ENCODE peak calls at places on chromosomes 5 and 9, in seven cellular contexts. One of them, this sample, is unnamed.

GRCh38 chr9:21933281-21933680 is 60.9 kb downstream of the CDKN2A start:
- DNase-seq in Peyer's patch: no peak
- DNase-seq in thyroid gland: no peak
- DNase-seq in PC-3: no peak
- DNase-seq in fibroblast of the aortic adventitia: no peak
- DNase-seq in fibroblast of villous mesenchyme: no peak
- DNase-seq in AG04449: no peak
- DNase-seq in this sample: peak

GRCh38 chr5:10009802-10010201 is 239.9 kb downstream of the ATPSCKMT start:
- DNase-seq in Peyer's patch: no peak
- DNase-seq in thyroid gland: no peak
- DNase-seq in PC-3: peak
- DNase-seq in fibroblast of the aortic adventitia: no peak
- DNase-seq in fibroblast of villous mesenchyme: no peak
- DNase-seq in AG04449: no peak
- DNase-seq in this sample: no peak

GRCh38 chr9:130328349-130328801 is 62.8 kb downstream of the HMCN2 start:
- DNase-seq in Peyer's patch: peak
- DNase-seq in thyroid gland: no peak
- DNase-seq in PC-3: no peak
- DNase-seq in fibroblast of the aortic adventitia: peak
- DNase-seq in fibroblast of villous mesenchyme: peak
- DNase-seq in AG04449: no peak
- DNase-seq in this sample: peak

GRCh38 chr5:61167382-61167781 is 5.1 kb upstream of the SMIM15 start:
- DNase-seq in Peyer's patch: no peak
- DNase-seq in thyroid gland: peak
- DNase-seq in PC-3: peak
- DNase-seq in fibroblast of the aortic adventitia: peak
- DNase-seq in fibroblast of villous mesenchyme: peak
- DNase-seq in AG04449: no peak
- DNase-seq in this sample: peak

GRCh38 chr9:136303825-136304416 is at the start of gene CCDC187:
- DNase-seq in Peyer's patch: no peak
- DNase-seq in thyroid gland: no peak
- DNase-seq in PC-3: no peak
- DNase-seq in fibroblast of the aortic adventitia: no peak
- DNase-seq in fibroblast of villous mesenchyme: no peak
- DNase-seq in AG04449: no peak
- DNase-seq in this sample: no peak

GRCh38 chr9:37034320-37034937 is 361 bp upstream of the PAX5 start:
- DNase-seq in Peyer's patch: peak
- DNase-seq in thyroid gland: no peak
- DNase-seq in PC-3: peak
- DNase-seq in fibroblast of the aortic adventitia: no peak
- DNase-seq in fibroblast of villous mesenchyme: no peak
- DNase-seq in AG04449: no peak
- DNase-seq in this sample: peak

GRCh38 chr5:168984135-168984675 is 316.7 kb downstream of the SLIT3 start:
- DNase-seq in Peyer's patch: no peak
- DNase-seq in thyroid gland: no peak
- DNase-seq in PC-3: no peak
- DNase-seq in fibroblast of the aortic adventitia: no peak
- DNase-seq in fibroblast of villous mesenchyme: no peak
- DNase-seq in AG04449: no peak
- DNase-seq in this sample: no peak

GRCh38 chr5:107381189-107381856 is 289.4 kb downstream of the EFNA5 start:
- DNase-seq in Peyer's patch: no peak
- DNase-seq in thyroid gland: no peak
- DNase-seq in PC-3: peak
- DNase-seq in fibroblast of the aortic adventitia: peak
- DNase-seq in fibroblast of villous mesenchyme: peak
- DNase-seq in AG04449: peak
- DNase-seq in this sample: peak

GRCh38 chr5:14472986-14473567 is 108.5 kb upstream of the OTULINL start:
- DNase-seq in Peyer's patch: no peak
- DNase-seq in thyroid gland: no peak
- DNase-seq in PC-3: no peak
- DNase-seq in fibroblast of the aortic adventitia: peak
- DNase-seq in fibroblast of villous mesenchyme: no peak
- DNase-seq in AG04449: no peak
- DNase-seq in this sample: no peak

GRCh38 chr5:34538026-34538672 is 118.0 kb upstream of the RAI14 start:
- DNase-seq in Peyer's patch: no peak
- DNase-seq in thyroid gland: no peak
- DNase-seq in PC-3: peak
- DNase-seq in fibroblast of the aortic adventitia: peak
- DNase-seq in fibroblast of villous mesenchyme: peak
- DNase-seq in AG04449: no peak
- DNase-seq in this sample: peak

GRCh38 chr5:171420429-171421231 is 1.2 kb downstream of the FGF18 start:
- DNase-seq in Peyer's patch: peak
- DNase-seq in thyroid gland: peak
- DNase-seq in PC-3: peak
- DNase-seq in fibroblast of the aortic adventitia: peak
- DNase-seq in fibroblast of villous mesenchyme: peak
- DNase-seq in AG04449: peak
- DNase-seq in this sample: peak

GRCh38 chr5:41856644-41857491 is 13.4 kb downstream of the OXCT1 start:
- DNase-seq in Peyer's patch: peak
- DNase-seq in thyroid gland: peak
- DNase-seq in PC-3: peak
- DNase-seq in fibroblast of the aortic adventitia: peak
- DNase-seq in fibroblast of villous mesenchyme: peak
- DNase-seq in AG04449: no peak
- DNase-seq in this sample: peak

GRCh38 chr9:69476797-69477196 is 151.8 kb downstream of the ENTREP1 start:
- DNase-seq in Peyer's patch: no peak
- DNase-seq in thyroid gland: no peak
- DNase-seq in PC-3: no peak
- DNase-seq in fibroblast of the aortic adventitia: no peak
- DNase-seq in fibroblast of villous mesenchyme: no peak
- DNase-seq in AG04449: no peak
- DNase-seq in this sample: no peak

GRCh38 chr5:78341445-78341844 is 19.0 kb upstream of the SCAMP1 start:
- DNase-seq in Peyer's patch: no peak
- DNase-seq in thyroid gland: no peak
- DNase-seq in PC-3: no peak
- DNase-seq in fibroblast of the aortic adventitia: no peak
- DNase-seq in fibroblast of villous mesenchyme: no peak
- DNase-seq in AG04449: no peak
- DNase-seq in this sample: no peak

GRCh38 chr5:178483620-178484019 is 106.6 kb downstream of the COL23A1 start:
- DNase-seq in Peyer's patch: peak
- DNase-seq in thyroid gland: no peak
- DNase-seq in PC-3: no peak
- DNase-seq in fibroblast of the aortic adventitia: no peak
- DNase-seq in fibroblast of villous mesenchyme: no peak
- DNase-seq in AG04449: no peak
- DNase-seq in this sample: no peak

GRCh38 chr5:72427016-72427415 is 80.2 kb downstream of the ZNF366 start:
- DNase-seq in Peyer's patch: no peak
- DNase-seq in thyroid gland: no peak
- DNase-seq in PC-3: no peak
- DNase-seq in fibroblast of the aortic adventitia: no peak
- DNase-seq in fibroblast of villous mesenchyme: no peak
- DNase-seq in AG04449: no peak
- DNase-seq in this sample: no peak

GRCh38 chr5:58188287-58188651 is 271.6 kb downstream of the PLK2 start:
- DNase-seq in Peyer's patch: no peak
- DNase-seq in thyroid gland: peak
- DNase-seq in PC-3: peak
- DNase-seq in fibroblast of the aortic adventitia: peak
- DNase-seq in fibroblast of villous mesenchyme: peak
- DNase-seq in AG04449: peak
- DNase-seq in this sample: peak
- TF ChIP-seq CTCF in Peyer's patch: no peak
- TF ChIP-seq CTCF in thyroid gland: no peak
- TF ChIP-seq CTCF in PC-3: peak
- TF ChIP-seq CTCF in fibroblast of the aortic adventitia: peak
- TF ChIP-seq CTCF in fibroblast of villous mesenchyme: no peak
- TF ChIP-seq CTCF in AG04449: no peak
- TF ChIP-seq CTCF in this sample: no peak

GRCh38 chr5:16505140-16505891 is 39.7 kb upstream of the ZNF622 start:
- DNase-seq in Peyer's patch: no peak
- DNase-seq in thyroid gland: no peak
- DNase-seq in PC-3: no peak
- DNase-seq in fibroblast of the aortic adventitia: no peak
- DNase-seq in fibroblast of villous mesenchyme: no peak
- DNase-seq in AG04449: no peak
- DNase-seq in this sample: no peak
- H3K4me3 ChIP-seq in Peyer's patch: no peak
- H3K4me3 ChIP-seq in thyroid gland: no peak
- H3K4me3 ChIP-seq in PC-3: no peak
- H3K4me3 ChIP-seq in fibroblast of the aortic adventitia: no peak
- H3K4me3 ChIP-seq in fibroblast of villous mesenchyme: no peak
- H3K4me3 ChIP-seq in AG04449: no peak
- H3K4me3 ChIP-seq in this sample: no peak

GRCh38 chr5:16666140-16666860 is 49.5 kb upstream of the RETREG1 start:
- DNase-seq in Peyer's patch: no peak
- DNase-seq in thyroid gland: no peak
- DNase-seq in PC-3: no peak
- DNase-seq in fibroblast of the aortic adventitia: no peak
- DNase-seq in fibroblast of villous mesenchyme: no peak
- DNase-seq in AG04449: no peak
- DNase-seq in this sample: no peak

GRCh38 chr5:16665611-16666010 is 48.8 kb upstream of the RETREG1 start:
- DNase-seq in Peyer's patch: no peak
- DNase-seq in thyroid gland: no peak
- DNase-seq in PC-3: no peak
- DNase-seq in fibroblast of the aortic adventitia: peak
- DNase-seq in fibroblast of villous mesenchyme: peak
- DNase-seq in AG04449: no peak
- DNase-seq in this sample: no peak

GRCh38 chr5:16668194-16668593 is 51.4 kb upstream of the RETREG1 start:
- DNase-seq in Peyer's patch: no peak
- DNase-seq in thyroid gland: no peak
- DNase-seq in PC-3: no peak
- DNase-seq in fibroblast of the aortic adventitia: no peak
- DNase-seq in fibroblast of villous mesenchyme: no peak
- DNase-seq in AG04449: no peak
- DNase-seq in this sample: no peak

GRCh38 chr5:16664368-16664767 is 47.6 kb upstream of the RETREG1 start:
- DNase-seq in Peyer's patch: no peak
- DNase-seq in thyroid gland: no peak
- DNase-seq in PC-3: no peak
- DNase-seq in fibroblast of the aortic adventitia: no peak
- DNase-seq in fibroblast of villous mesenchyme: no peak
- DNase-seq in AG04449: no peak
- DNase-seq in this sample: no peak

DNA sequence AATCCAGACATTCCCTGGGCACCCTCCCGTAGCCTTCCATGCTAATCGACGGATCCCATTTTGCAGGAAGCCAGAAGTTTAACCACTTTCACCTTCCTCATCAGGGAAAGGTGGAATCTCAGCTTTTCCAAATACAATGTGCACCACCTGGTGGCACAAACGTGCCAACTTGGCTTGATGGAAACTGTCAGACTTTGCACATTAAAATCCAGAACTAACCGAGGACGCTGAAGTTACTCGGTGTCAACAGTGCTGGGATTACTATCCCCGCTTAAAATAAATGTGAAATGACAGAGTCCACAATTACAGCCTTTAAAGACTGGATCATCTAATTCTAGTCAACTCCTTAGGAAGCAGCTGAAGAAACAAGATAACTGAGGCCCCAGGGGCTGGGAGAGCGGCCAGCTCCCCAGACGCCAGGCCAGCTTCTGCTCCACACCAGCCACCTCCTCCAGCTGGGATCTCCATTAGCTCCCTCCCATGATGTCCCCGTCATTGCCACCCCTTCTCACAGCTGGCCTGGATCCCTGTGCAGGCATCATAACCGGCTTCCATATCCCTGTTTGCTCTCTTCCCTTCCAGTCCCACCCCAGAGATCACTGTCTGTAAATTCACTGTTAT is 50.2 kb upstream of the RETREG1 start:
- DNase-seq in Peyer's patch: no peak
- DNase-seq in thyroid gland: no peak
- DNase-seq in PC-3: peak
- DNase-seq in fibroblast of the aortic adventitia: peak
- DNase-seq in fibroblast of villous mesenchyme: peak
- DNase-seq in AG04449: no peak
- DNase-seq in this sample: no peak
- TF ChIP-seq CTCF in Peyer's patch: no peak
- TF ChIP-seq CTCF in thyroid gland: no peak
- TF ChIP-seq CTCF in PC-3: peak
- TF ChIP-seq CTCF in fibroblast of the aortic adventitia: peak
- TF ChIP-seq CTCF in fibroblast of villous mesenchyme: peak
- TF ChIP-seq CTCF in AG04449: no peak
- TF ChIP-seq CTCF in this sample: peak

GRCh38 chr5:35926389-35927051 is 11.9 kb downstream of the CAPSL start:
- DNase-seq in Peyer's patch: peak
- DNase-seq in thyroid gland: peak
- DNase-seq in PC-3: peak
- DNase-seq in fibroblast of the aortic adventitia: peak
- DNase-seq in fibroblast of villous mesenchyme: peak
- DNase-seq in AG04449: no peak
- DNase-seq in this sample: peak
- H3K4me3 ChIP-seq in Peyer's patch: no peak
- H3K4me3 ChIP-seq in thyroid gland: no peak
- H3K4me3 ChIP-seq in PC-3: peak
- H3K4me3 ChIP-seq in fibroblast of the aortic adventitia: no peak
- H3K4me3 ChIP-seq in fibroblast of villous mesenchyme: peak
- H3K4me3 ChIP-seq in AG04449: peak
- H3K4me3 ChIP-seq in this sample: peak

GRCh38 chr5:139566611-139567010 is 5.5 kb downstream of the UBE2D2 start:
- DNase-seq in Peyer's patch: no peak
- DNase-seq in thyroid gland: no peak
- DNase-seq in PC-3: no peak
- DNase-seq in fibroblast of the aortic adventitia: peak
- DNase-seq in fibroblast of villous mesenchyme: peak
- DNase-seq in AG04449: no peak
- DNase-seq in this sample: peak
- TF ChIP-seq CTCF in Peyer's patch: no peak
- TF ChIP-seq CTCF in thyroid gland: no peak
- TF ChIP-seq CTCF in PC-3: no peak
- TF ChIP-seq CTCF in fibroblast of the aortic adventitia: no peak
- TF ChIP-seq CTCF in fibroblast of villous mesenchyme: no peak
- TF ChIP-seq CTCF in AG04449: no peak
- TF ChIP-seq CTCF in this sample: no peak

This sample was measured in foreskin fibroblast.